ENCODE peak calls at places on chromosomes 13 and 19, in six cellular contexts. One of them, this sample, is unnamed.

GRCh38 chr13:107563099-107563925 is 652.0 kb downstream of the LIG4 start:
- DNase-seq in naive thymus-derived CD8-positive, alpha-beta T cell: no peak
- DNase-seq in H54: no peak
- DNase-seq in LoVo: no peak
- DNase-seq in GM23248: no peak
- DNase-seq in memory B cell: no peak
- DNase-seq in this sample: no peak

GRCh38 chr13:110913322-110913721 is 1.5 kb downstream of the ANKRD10 start:
- DNase-seq in naive thymus-derived CD8-positive, alpha-beta T cell: no peak
- DNase-seq in H54: no peak
- DNase-seq in LoVo: peak
- DNase-seq in GM23248: peak
- DNase-seq in memory B cell: no peak
- DNase-seq in this sample: no peak

GRCh38 chr19:16571283-16571682 is 932 bp downstream of the SLC35E1 start:
- DNase-seq in naive thymus-derived CD8-positive, alpha-beta T cell: no peak
- DNase-seq in H54: peak
- DNase-seq in LoVo: peak
- DNase-seq in GM23248: peak
- DNase-seq in memory B cell: no peak
- DNase-seq in this sample: no peak

GRCh38 chr19:4183967-4184717 is 1.7 kb downstream of the ANKRD24 start:
- DNase-seq in naive thymus-derived CD8-positive, alpha-beta T cell: no peak
- DNase-seq in H54: no peak
- DNase-seq in LoVo: no peak
- DNase-seq in GM23248: peak
- DNase-seq in memory B cell: no peak
- DNase-seq in this sample: no peak

GRCh38 chr13:103140001-103140671 is 73.9 kb upstream of the SLC10A2 start:
- DNase-seq in naive thymus-derived CD8-positive, alpha-beta T cell: no peak
- DNase-seq in H54: peak
- DNase-seq in LoVo: no peak
- DNase-seq in GM23248: peak
- DNase-seq in memory B cell: no peak
- DNase-seq in this sample: peak

GRCh38 chr13:101623469-101624209 is 171.2 kb downstream of the ITGBL1 start:
- DNase-seq in naive thymus-derived CD8-positive, alpha-beta T cell: no peak
- DNase-seq in H54: peak
- DNase-seq in LoVo: no peak
- DNase-seq in GM23248: peak
- DNase-seq in memory B cell: no peak
- DNase-seq in this sample: peak

GRCh38 chr19:43619262-43620060 is at the start of gene ZNF428:
- DNase-seq in naive thymus-derived CD8-positive, alpha-beta T cell: peak
- DNase-seq in H54: peak
- DNase-seq in LoVo: peak
- DNase-seq in GM23248: peak
- DNase-seq in memory B cell: peak
- DNase-seq in this sample: peak

GRCh38 chr19:45632468-45633196 is 6.6 kb downstream of the EML2 start:
- DNase-seq in naive thymus-derived CD8-positive, alpha-beta T cell: no peak
- DNase-seq in H54: peak
- DNase-seq in LoVo: peak
- DNase-seq in GM23248: peak
- DNase-seq in memory B cell: peak
- DNase-seq in this sample: no peak

GRCh38 chr13:49502954-49503353 is 7.2 kb downstream of the PHF11 start:
- DNase-seq in naive thymus-derived CD8-positive, alpha-beta T cell: no peak
- DNase-seq in H54: no peak
- DNase-seq in LoVo: no peak
- DNase-seq in GM23248: peak
- DNase-seq in memory B cell: no peak
- DNase-seq in this sample: no peak

GRCh38 chr13:80577951-80578670 is 237.2 kb upstream of the SPRY2 start:
- DNase-seq in naive thymus-derived CD8-positive, alpha-beta T cell: no peak
- DNase-seq in H54: no peak
- DNase-seq in LoVo: no peak
- DNase-seq in GM23248: no peak
- DNase-seq in memory B cell: no peak
- DNase-seq in this sample: no peak

GRCh38 chr19:36527873-36528193 is 238 bp downstream of the ZNF260 start:
- DNase-seq in naive thymus-derived CD8-positive, alpha-beta T cell: no peak
- DNase-seq in H54: no peak
- DNase-seq in LoVo: no peak
- DNase-seq in GM23248: no peak
- DNase-seq in memory B cell: no peak
- DNase-seq in this sample: no peak

GRCh38 chr13:91328726-91329125 is 18.8 kb upstream of the MIR17HG start:
- DNase-seq in naive thymus-derived CD8-positive, alpha-beta T cell: no peak
- DNase-seq in H54: no peak
- DNase-seq in LoVo: no peak
- DNase-seq in GM23248: no peak
- DNase-seq in memory B cell: no peak
- DNase-seq in this sample: no peak

GRCh38 chr19:16118489-16119033 is 6.9 kb downstream of the RAB8A start:
- DNase-seq in naive thymus-derived CD8-positive, alpha-beta T cell: no peak
- DNase-seq in H54: no peak
- DNase-seq in LoVo: no peak
- DNase-seq in GM23248: no peak
- DNase-seq in memory B cell: peak
- DNase-seq in this sample: peak

GRCh38 chr19:33878912-33879810 is 82.5 kb downstream of the KCTD15 start:
- DNase-seq in naive thymus-derived CD8-positive, alpha-beta T cell: no peak
- DNase-seq in H54: no peak
- DNase-seq in LoVo: no peak
- DNase-seq in GM23248: no peak
- DNase-seq in memory B cell: no peak
- DNase-seq in this sample: no peak

GRCh38 chr19:1098177-1099051 is 3.2 kb upstream of the POLR2E start:
- DNase-seq in naive thymus-derived CD8-positive, alpha-beta T cell: no peak
- DNase-seq in H54: no peak
- DNase-seq in LoVo: peak
- DNase-seq in GM23248: peak
- DNase-seq in memory B cell: no peak
- DNase-seq in this sample: no peak

GRCh38 chr19:12872941-12873890 is 8.0 kb downstream of the DNASE2 start:
- DNase-seq in naive thymus-derived CD8-positive, alpha-beta T cell: peak
- DNase-seq in H54: peak
- DNase-seq in LoVo: no peak
- DNase-seq in GM23248: peak
- DNase-seq in memory B cell: peak
- DNase-seq in this sample: no peak

GRCh38 chr13:97976551-97977375 is 23.3 kb downstream of the IPO5 start:
- DNase-seq in naive thymus-derived CD8-positive, alpha-beta T cell: peak
- DNase-seq in H54: peak
- DNase-seq in LoVo: peak
- DNase-seq in GM23248: peak
- DNase-seq in memory B cell: peak
- DNase-seq in this sample: no peak

GRCh38 chr13:95296326-95296939 is 4.8 kb downstream of the ABCC4 start:
- DNase-seq in naive thymus-derived CD8-positive, alpha-beta T cell: no peak
- DNase-seq in H54: peak
- DNase-seq in LoVo: peak
- DNase-seq in GM23248: peak
- DNase-seq in memory B cell: no peak
- DNase-seq in this sample: no peak

GRCh38 chr19:34316741-34317241 is 48.2 kb upstream of the GPI start:
- DNase-seq in naive thymus-derived CD8-positive, alpha-beta T cell: no peak
- DNase-seq in H54: peak
- DNase-seq in LoVo: no peak
- DNase-seq in GM23248: peak
- DNase-seq in memory B cell: no peak
- DNase-seq in this sample: no peak

GRCh38 chr13:25469179-25469545 is 97.4 kb downstream of the ATP8A2 start:
- DNase-seq in naive thymus-derived CD8-positive, alpha-beta T cell: no peak
- DNase-seq in H54: no peak
- DNase-seq in LoVo: no peak
- DNase-seq in GM23248: no peak
- DNase-seq in memory B cell: no peak
- DNase-seq in this sample: no peak